ENCODE peak calls at places on chromosome 12, in five cellular contexts. F, B, N, W and E are unnamed samples.

GRCh38 chr12:63041601-63042000 is 106.7 kb upstream of the PPM1H start:
- DNase-seq in N (no peak), W (no peak), F (no peak), B (no peak), E (no peak)

GRCh38 chr12:66152732-66153131 is 17.1 kb downstream of the TMBIM4 start:
- DNase-seq in F (no peak), W (no peak), B (no peak), N (no peak), E (no peak)

GRCh38 chr12:124742111-124742510 is 121.6 kb downstream of the SCARB1 start:
- DNase-seq in F (no peak), W (peak), N (no peak), B (no peak), E (no peak)

GRCh38 chr12:50207424-50207823 is 40.3 kb upstream of the CERS5 start:
- DNase-seq in N (no peak), F (no peak), W (no peak), B (no peak), E (no peak)

GRCh38 chr12:116599285-116600122 is 40.3 kb downstream of the MAP1LC3B2 start:
- DNase-seq in W (peak), N (peak), B (peak), F (peak), E (peak)

GRCh38 chr12:27779416-27779815 is 617 bp upstream of the KLHL42 start:
- DNase-seq in F (peak), B (peak), N (peak), W (no peak), E (no peak)

GRCh38 chr12:49903700-49904423 is at the start of gene FAIM2:
- DNase-seq in N (peak), F (no peak), W (peak), B (peak), E (peak)

GRCh38 chr12:32727237-32727636 is 28.5 kb downstream of the YARS2 start:
- DNase-seq in F (no peak), B (peak), W (no peak), N (no peak), E (no peak)

GRCh38 chr12:19964549-19964948 is 403.8 kb upstream of the PDE3A start:
- DNase-seq in W (no peak), N (no peak), F (no peak), B (no peak), E (no peak)

GRCh38 chr12:14993117-14993516 is 20.3 kb downstream of the PDE6H start:
- DNase-seq in F (no peak), B (no peak), N (no peak), W (no peak), E (no peak)

GRCh38 chr12:100156731-100157426 is 14.2 kb upstream of the BLTP3B start:
- DNase-seq in N (no peak), W (no peak), F (no peak), B (no peak), E (no peak)

GRCh38 chr12:3362751-3363150 is 128.3 kb upstream of the PRMT8 start:
- DNase-seq in W (no peak), B (peak), N (no peak), F (no peak), E (no peak)